ENCODE peak calls at places on chromosome 3, in four cellular contexts. T is IMR-90, Y is GM12865, R is uterus. K is an unnamed sample.

GRCh38 chr3:11618897-11619296 is 24.8 kb downstream of the VGLL4 start:
- DNase-seq in T (no peak), Y (no peak), R (no peak), K (no peak)

GRCh38 chr3:10515884-10516495 is 10.6 kb upstream of the ATP2B2 start:
- DNase-seq in T (no peak), Y (peak), R (no peak), K (no peak)

GRCh38 chr3:30473374-30474051 is 132.9 kb upstream of the TGFBR2 start:
- DNase-seq in T (peak), Y (no peak), R (peak), K (no peak)

GRCh38 chr3:188523291-188523690 is 369.3 kb downstream of the LPP start:
- DNase-seq in T (no peak), Y (no peak), R (no peak), K (no peak)

GRCh38 chr3:36679384-36680200 is 84.8 kb downstream of the DCLK3 start:
- DNase-seq in T (peak), Y (peak), R (no peak), K (peak)

GRCh38 chr3:16066975-16067374 is 107.5 kb upstream of the GALNT15 start:
- DNase-seq in T (peak), Y (no peak), R (no peak), K (no peak)

GRCh38 chr3:142960322-142960850 is 3.1 kb downstream of the PAQR9 start:
- DNase-seq in T (no peak), Y (no peak), R (no peak), K (no peak)

GRCh38 chr3:29655016-29655415 is 374.1 kb downstream of the RBMS3 start:
- DNase-seq in T (no peak), Y (no peak), R (no peak), K (no peak)

GRCh38 chr3:133535971-133536634 is 37.4 kb upstream of the CDV3 start:
- DNase-seq in T (peak), Y (no peak), R (no peak), K (peak)

GRCh38 chr3:66378256-66378655 is 122.6 kb downstream of the LRIG1 start:
- DNase-seq in T (peak), Y (peak), R (no peak), K (no peak)

GRCh38 chr3:126284258-126284904 is 72.8 kb downstream of the KLF15 start:
- DNase-seq in T (peak), Y (no peak), R (no peak), K (no peak)

GRCh38 chr3:31550452-31551251 is 17.9 kb downstream of the STT3B start:
- DNase-seq in T (peak), Y (no peak), R (no peak), K (no peak)

GRCh38 chr3:184568918-184569829 is 7.6 kb downstream of the EPHB3 start:
- DNase-seq in T (peak), Y (no peak), R (peak), K (peak)

GRCh38 chr3:148896062-148896461 is 31.0 kb downstream of the CPA3 start:
- DNase-seq in T (peak), Y (no peak), R (no peak), K (peak)

GRCh38 chr3:172517859-172518466 is 5.3 kb downstream of the TNFSF10 start:
- DNase-seq in T (no peak), Y (no peak), R (no peak), K (no peak)

GRCh38 chr3:73729969-73730440 is 105.3 kb upstream of the PDZRN3 start:
- DNase-seq in T (peak), Y (no peak), R (no peak), K (no peak)

GRCh38 chr3:71616571-71617021 is 33.1 kb upstream of the FOXP1 start:
- DNase-seq in T (no peak), Y (no peak), R (no peak), K (no peak)

GRCh38 chr3:113600418-113601185 is 68.2 kb downstream of the SIDT1 start:
- DNase-seq in T (no peak), Y (no peak), R (no peak), K (no peak)

GRCh38 chr3:52188586-52189404 is 9.2 kb upstream of the ALAS1 start:
- DNase-seq in T (no peak), Y (no peak), R (no peak), K (no peak)

GRCh38 chr3:48661501-48662139 is 1.1 kb downstream of the CELSR3 start:
- DNase-seq in T (peak), Y (peak), R (peak), K (no peak)

GRCh38 chr3:188437921-188438320 is 284.0 kb downstream of the LPP start:
- DNase-seq in T (peak), Y (no peak), R (no peak), K (no peak)

GRCh38 chr3:87359807-87360206 is 83.4 kb upstream of the POU1F1 start:
- DNase-seq in T (no peak), Y (no peak), R (no peak), K (no peak)

GRCh38 chr3:13547591-13548371 is 1.1 kb upstream of the FBLN2 start:
- DNase-seq in T (no peak), Y (no peak), R (no peak), K (no peak)

GRCh38 chr3:50179710-50180109 is 11.7 kb upstream of the GNAT1 start:
- DNase-seq in T (no peak), Y (no peak), R (no peak), K (no peak)

GRCh38 chr3:188362405-188362831 is 208.5 kb downstream of the LPP start:
- DNase-seq in T (peak), Y (no peak), R (peak), K (peak)

GRCh38 chr3:134477938-134478337 is 7.8 kb downstream of the ANAPC13 start:
- DNase-seq in T (no peak), Y (no peak), R (no peak), K (no peak)

GRCh38 chr3:38003371-38003816 is 12.8 kb downstream of the VILL start:
- DNase-seq in T (peak), Y (peak), R (peak), K (no peak)

GRCh38 chr3:22353126-22353525 is 602.1 kb upstream of the ZNF385D start:
- DNase-seq in T (no peak), Y (no peak), R (no peak), K (no peak)

GRCh38 chr3:30778923-30779322 is 115.5 kb downstream of the GADL1 start:
- DNase-seq in T (no peak), Y (no peak), R (no peak), K (no peak)

GRCh38 chr3:138560501-138560900 is 33.6 kb downstream of the CEP70 start:
- DNase-seq in T (no peak), Y (no peak), R (no peak), K (no peak)

GRCh38 chr3:187041362-187042061 is 97.8 kb downstream of the RPL39L start:
- DNase-seq in T (peak), Y (peak), R (no peak), K (no peak)

GRCh38 chr3:71011565-71012287 is 571.8 kb downstream of the FOXP1 start:
- DNase-seq in T (peak), Y (peak), R (no peak), K (no peak)